ENCODE peak calls at places on chromosomes 3 and 15, in nine cellular contexts. One of them, this sample, is unnamed. For H3K9me3 and H3K4me1, the result is how much of the 10 kb centered on the place peaks cover.

GRCh38 chr15:31145271-31145911 is 43.9 kb upstream of the TRPM1 start:
- DNase-seq in upper lobe of right lung: no peak
- DNase-seq in right lobe of liver: no peak
- DNase-seq in left ventricle myocardium inferior: no peak
- DNase-seq in H9: no peak
- DNase-seq in cardiac muscle cell: peak
- DNase-seq in right atrium auricular region: no peak
- DNase-seq in fibroblast of lung: peak
- DNase-seq in tibial artery: no peak
- DNase-seq in this sample: no peak

GRCh38 chr15:57680021-57680420 is 26.5 kb upstream of the POLR2M start:
- DNase-seq in tibial artery: no peak
- DNase-seq in right lobe of liver: no peak
- DNase-seq in fibroblast of lung: peak
- DNase-seq in cardiac muscle cell: peak
- DNase-seq in right atrium auricular region: no peak
- DNase-seq in left ventricle myocardium inferior: no peak
- DNase-seq in upper lobe of right lung: no peak
- DNase-seq in H9: no peak
- DNase-seq in this sample: no peak

GRCh38 chr15:98123834-98124233 is 163.3 kb downstream of the ARRDC4 start:
- DNase-seq in cardiac muscle cell: no peak
- DNase-seq in left ventricle myocardium inferior: no peak
- DNase-seq in tibial artery: no peak
- DNase-seq in right lobe of liver: no peak
- DNase-seq in fibroblast of lung: peak
- DNase-seq in right atrium auricular region: no peak
- DNase-seq in upper lobe of right lung: no peak
- DNase-seq in H9: no peak
- DNase-seq in this sample: no peak

GRCh38 chr3:111392911-111393351 is 149.1 kb upstream of the CD96 start:
- DNase-seq in left ventricle myocardium inferior: no peak
- DNase-seq in fibroblast of lung: peak
- DNase-seq in cardiac muscle cell: no peak
- DNase-seq in right lobe of liver: no peak
- DNase-seq in H9: no peak
- DNase-seq in right atrium auricular region: no peak
- DNase-seq in upper lobe of right lung: no peak
- DNase-seq in tibial artery: no peak
- DNase-seq in this sample: no peak

GRCh38 chr3:149767720-149768119 is 15.4 kb upstream of the COMMD2 start:
- DNase-seq in fibroblast of lung: no peak
- DNase-seq in right atrium auricular region: no peak
- DNase-seq in right lobe of liver: no peak
- DNase-seq in cardiac muscle cell: no peak
- DNase-seq in left ventricle myocardium inferior: no peak
- DNase-seq in upper lobe of right lung: no peak
- DNase-seq in H9: no peak
- DNase-seq in tibial artery: no peak
- DNase-seq in this sample: no peak

GRCh38 chr3:168417016-168417415 is 321.3 kb upstream of the GOLIM4 start:
- DNase-seq in right lobe of liver: no peak
- DNase-seq in left ventricle myocardium inferior: no peak
- DNase-seq in right atrium auricular region: no peak
- DNase-seq in cardiac muscle cell: peak
- DNase-seq in upper lobe of right lung: no peak
- DNase-seq in H9: no peak
- DNase-seq in fibroblast of lung: no peak
- DNase-seq in tibial artery: no peak
- DNase-seq in this sample: no peak

GRCh38 chr15:65184305-65184943 is 718 bp downstream of the CLPX start:
- DNase-seq in left ventricle myocardium inferior: peak
- DNase-seq in tibial artery: peak
- DNase-seq in fibroblast of lung: peak
- DNase-seq in right atrium auricular region: no peak
- DNase-seq in upper lobe of right lung: peak
- DNase-seq in H9: peak
- DNase-seq in right lobe of liver: peak
- DNase-seq in cardiac muscle cell: peak
- DNase-seq in this sample: peak

GRCh38 chr3:69240651-69241578 is 118.5 kb upstream of the LMOD3 start:
- DNase-seq in right atrium auricular region: no peak
- DNase-seq in right lobe of liver: no peak
- DNase-seq in tibial artery: no peak
- DNase-seq in left ventricle myocardium inferior: no peak
- DNase-seq in H9: no peak
- DNase-seq in upper lobe of right lung: no peak
- DNase-seq in cardiac muscle cell: peak
- DNase-seq in fibroblast of lung: peak
- DNase-seq in this sample: no peak

GRCh38 chr3:119292666-119293065 is 1.5 kb upstream of the ARHGAP31 start:
- DNase-seq in tibial artery: no peak
- DNase-seq in cardiac muscle cell: no peak
- DNase-seq in left ventricle myocardium inferior: no peak
- DNase-seq in right atrium auricular region: no peak
- DNase-seq in right lobe of liver: no peak
- DNase-seq in upper lobe of right lung: no peak
- DNase-seq in fibroblast of lung: no peak
- DNase-seq in H9: no peak
- DNase-seq in this sample: no peak

GRCh38 chr15:76584868-76585572 is 248.4 kb downstream of the ISL2 start:
- DNase-seq in H9: no peak
- DNase-seq in cardiac muscle cell: no peak
- DNase-seq in tibial artery: no peak
- DNase-seq in right atrium auricular region: no peak
- DNase-seq in fibroblast of lung: no peak
- DNase-seq in left ventricle myocardium inferior: no peak
- DNase-seq in right lobe of liver: no peak
- DNase-seq in upper lobe of right lung: no peak
- DNase-seq in this sample: no peak

GRCh38 chr15:42037650-42038049 is 16.8 kb upstream of the PLA2G4E start:
- DNase-seq in tibial artery: no peak
- DNase-seq in right atrium auricular region: no peak
- DNase-seq in H9: no peak
- DNase-seq in upper lobe of right lung: no peak
- DNase-seq in right lobe of liver: no peak
- DNase-seq in left ventricle myocardium inferior: no peak
- DNase-seq in cardiac muscle cell: no peak
- DNase-seq in fibroblast of lung: no peak
- DNase-seq in this sample: peak

GRCh38 chr3:114218578-114219185 is 18.7 kb downstream of the ZNF80 start:
- DNase-seq in right atrium auricular region: no peak
- DNase-seq in H9: no peak
- DNase-seq in left ventricle myocardium inferior: no peak
- DNase-seq in right lobe of liver: no peak
- DNase-seq in cardiac muscle cell: no peak
- DNase-seq in fibroblast of lung: no peak
- DNase-seq in upper lobe of right lung: no peak
- DNase-seq in tibial artery: no peak
- DNase-seq in this sample: no peak

GRCh38 chr3:194632211-194632982 is 822 bp downstream of the TMEM44 start:
- DNase-seq in cardiac muscle cell: peak
- DNase-seq in left ventricle myocardium inferior: peak
- DNase-seq in upper lobe of right lung: no peak
- DNase-seq in fibroblast of lung: no peak
- DNase-seq in right lobe of liver: no peak
- DNase-seq in H9: no peak
- DNase-seq in tibial artery: no peak
- DNase-seq in right atrium auricular region: no peak
- DNase-seq in this sample: peak

GRCh38 chr3:10470120-10470665 is 35.2 kb downstream of the ATP2B2 start:
- DNase-seq in left ventricle myocardium inferior: no peak
- DNase-seq in fibroblast of lung: no peak
- DNase-seq in right atrium auricular region: no peak
- DNase-seq in H9: no peak
- DNase-seq in right lobe of liver: no peak
- DNase-seq in cardiac muscle cell: no peak
- DNase-seq in tibial artery: no peak
- DNase-seq in upper lobe of right lung: no peak
- DNase-seq in this sample: no peak

GRCh38 chr3:53772562-53773329 is 73.5 kb downstream of the CHDH start:
- DNase-seq in cardiac muscle cell: peak
- DNase-seq in left ventricle myocardium inferior: no peak
- DNase-seq in right atrium auricular region: no peak
- DNase-seq in upper lobe of right lung: no peak
- DNase-seq in fibroblast of lung: peak
- DNase-seq in right lobe of liver: no peak
- DNase-seq in H9: no peak
- DNase-seq in tibial artery: no peak
- DNase-seq in this sample: no peak

GRCh38 chr3:181276358-181276896 is 286.9 kb upstream of the DNAJC19 start:
- DNase-seq in left ventricle myocardium inferior: no peak
- DNase-seq in H9: no peak
- DNase-seq in upper lobe of right lung: no peak
- DNase-seq in tibial artery: no peak
- DNase-seq in right atrium auricular region: no peak
- DNase-seq in fibroblast of lung: no peak
- DNase-seq in right lobe of liver: no peak
- DNase-seq in cardiac muscle cell: no peak
- DNase-seq in this sample: no peak

GRCh38 chr3:11556851-11557644 is 86.7 kb downstream of the VGLL4 start:
- DNase-seq in H9: no peak
- DNase-seq in cardiac muscle cell: peak
- DNase-seq in right atrium auricular region: no peak
- DNase-seq in left ventricle myocardium inferior: peak
- DNase-seq in fibroblast of lung: peak
- DNase-seq in right lobe of liver: no peak
- DNase-seq in upper lobe of right lung: peak
- DNase-seq in tibial artery: peak
- DNase-seq in this sample: no peak

GRCh38 chr3:137990427-137990826 is 19.5 kb upstream of the CLDN18 start:
- DNase-seq in left ventricle myocardium inferior: no peak
- DNase-seq in right lobe of liver: no peak
- DNase-seq in cardiac muscle cell: no peak
- DNase-seq in fibroblast of lung: no peak
- DNase-seq in tibial artery: no peak
- DNase-seq in right atrium auricular region: no peak
- DNase-seq in H9: no peak
- DNase-seq in upper lobe of right lung: no peak
- DNase-seq in this sample: no peak

GRCh38 chr3:194212869-194213320 is 76.9 kb downstream of the HES1 start:
- DNase-seq in cardiac muscle cell: no peak
- DNase-seq in right lobe of liver: no peak
- DNase-seq in left ventricle myocardium inferior: no peak
- DNase-seq in upper lobe of right lung: no peak
- DNase-seq in tibial artery: no peak
- DNase-seq in fibroblast of lung: peak
- DNase-seq in right atrium auricular region: no peak
- DNase-seq in H9: peak
- DNase-seq in this sample: no peak

GRCh38 chr3:159859424-159859823 is 129.2 kb upstream of the IL12A start:
- DNase-seq in upper lobe of right lung: no peak
- DNase-seq in H9: no peak
- DNase-seq in right lobe of liver: no peak
- DNase-seq in left ventricle myocardium inferior: no peak
- DNase-seq in right atrium auricular region: no peak
- DNase-seq in tibial artery: no peak
- DNase-seq in fibroblast of lung: no peak
- DNase-seq in cardiac muscle cell: no peak
- DNase-seq in this sample: no peak

DNA sequence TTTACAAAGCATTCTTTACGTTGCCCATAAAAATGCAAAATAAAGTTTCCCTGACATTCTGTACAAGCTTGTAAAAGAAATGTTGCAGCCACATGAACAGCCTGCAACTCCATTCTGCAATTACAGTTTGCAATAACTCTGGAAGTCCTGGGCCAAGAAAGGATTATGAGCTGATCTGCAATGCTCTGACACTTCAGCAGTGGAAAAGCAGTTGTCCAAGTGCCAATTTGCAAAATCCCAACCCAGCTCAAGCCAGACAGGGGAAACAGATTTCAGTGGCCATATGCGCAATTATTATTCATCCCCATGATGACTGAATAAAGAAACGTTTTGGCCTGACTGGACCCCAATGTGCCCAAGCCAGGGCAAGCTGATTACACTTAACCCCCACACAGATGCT is 322.1 kb downstream of the MEX3B start:
- DNase-seq in H9: no peak
- DNase-seq in cardiac muscle cell: no peak
- DNase-seq in left ventricle myocardium inferior: no peak
- DNase-seq in upper lobe of right lung: no peak
- DNase-seq in right lobe of liver: no peak
- DNase-seq in tibial artery: peak
- DNase-seq in right atrium auricular region: no peak
- DNase-seq in fibroblast of lung: no peak
- DNase-seq in this sample: peak
- H3K9me3 ChIP-seq in H9: under half
- H3K9me3 ChIP-seq in cardiac muscle cell: under half
- H3K9me3 ChIP-seq in left ventricle myocardium inferior: under half
- H3K9me3 ChIP-seq in upper lobe of right lung: under half
- H3K9me3 ChIP-seq in right lobe of liver: under half
- H3K9me3 ChIP-seq in tibial artery: under half
- H3K9me3 ChIP-seq in right atrium auricular region: under half
- H3K9me3 ChIP-seq in fibroblast of lung: under half
- H3K9me3 ChIP-seq in this sample: under half

GRCh38 chr3:157088506-157089454 is 71.2 kb downstream of the CCNL1 start:
- DNase-seq in right atrium auricular region: peak
- DNase-seq in upper lobe of right lung: peak
- DNase-seq in fibroblast of lung: peak
- DNase-seq in cardiac muscle cell: peak
- DNase-seq in tibial artery: peak
- DNase-seq in left ventricle myocardium inferior: peak
- DNase-seq in right lobe of liver: peak
- DNase-seq in H9: peak
- DNase-seq in this sample: peak
- TF ChIP-seq CTCF in right atrium auricular region: peak
- TF ChIP-seq CTCF in upper lobe of right lung: no peak
- TF ChIP-seq CTCF in fibroblast of lung: no peak
- TF ChIP-seq CTCF in cardiac muscle cell: peak
- TF ChIP-seq CTCF in tibial artery: no peak
- TF ChIP-seq CTCF in left ventricle myocardium inferior: peak
- TF ChIP-seq CTCF in right lobe of liver: no peak
- TF ChIP-seq CTCF in H9: no peak
- TF ChIP-seq CTCF in this sample: peak

GRCh38 chr3:73210759-73211158 is 149.3 kb downstream of the EBLN2 start:
- DNase-seq in upper lobe of right lung: no peak
- DNase-seq in cardiac muscle cell: no peak
- DNase-seq in right atrium auricular region: no peak
- DNase-seq in H9: no peak
- DNase-seq in left ventricle myocardium inferior: no peak
- DNase-seq in fibroblast of lung: no peak
- DNase-seq in right lobe of liver: no peak
- DNase-seq in tibial artery: no peak
- DNase-seq in this sample: no peak
- H3K4me1 ChIP-seq in upper lobe of right lung: under half
- H3K4me1 ChIP-seq in cardiac muscle cell: under half
- H3K4me1 ChIP-seq in right atrium auricular region: under half
- H3K4me1 ChIP-seq in H9: under half
- H3K4me1 ChIP-seq in left ventricle myocardium inferior: under half
- H3K4me1 ChIP-seq in fibroblast of lung: under half
- H3K4me1 ChIP-seq in right lobe of liver: under half
- H3K4me1 ChIP-seq in tibial artery: under half
- H3K4me1 ChIP-seq in this sample: under half

DNA sequence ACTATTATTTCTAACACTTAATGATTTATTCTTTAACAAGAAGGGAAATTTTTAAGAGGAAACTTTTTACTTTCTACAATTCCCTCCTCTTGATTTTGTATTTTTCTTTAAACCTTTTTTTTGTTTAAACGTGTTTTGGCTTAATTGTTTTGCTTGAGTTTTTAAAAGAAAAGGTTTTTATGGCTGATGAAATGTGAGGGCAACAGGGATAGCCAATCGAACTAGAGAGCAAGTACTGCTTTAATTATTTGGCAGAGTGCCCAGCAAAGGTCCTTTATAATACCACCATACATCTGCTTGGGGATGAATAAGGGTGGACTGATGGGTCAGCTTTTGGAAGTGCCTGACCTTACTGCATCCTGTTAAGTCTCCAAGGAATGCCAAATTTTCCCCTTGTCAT is 19.6 kb upstream of the MTHFS start:
- DNase-seq in right lobe of liver: no peak
- DNase-seq in upper lobe of right lung: no peak
- DNase-seq in tibial artery: no peak
- DNase-seq in left ventricle myocardium inferior: no peak
- DNase-seq in right atrium auricular region: no peak
- DNase-seq in fibroblast of lung: no peak
- DNase-seq in H9: no peak
- DNase-seq in cardiac muscle cell: no peak
- DNase-seq in this sample: no peak
- H3K9me3 ChIP-seq in right lobe of liver: under half
- H3K9me3 ChIP-seq in upper lobe of right lung: half or more
- H3K9me3 ChIP-seq in tibial artery: half or more
- H3K9me3 ChIP-seq in left ventricle myocardium inferior: half or more
- H3K9me3 ChIP-seq in right atrium auricular region: half or more
- H3K9me3 ChIP-seq in fibroblast of lung: under half
- H3K9me3 ChIP-seq in H9: under half
- H3K9me3 ChIP-seq in cardiac muscle cell: under half
- H3K9me3 ChIP-seq in this sample: half or more

This sample was measured in mucosa of descending colon.